ENCODE peak calls at places on chromosome 22, in four cellular contexts. S is brain microvascular endothelial cell, F is upper lobe of left lung, Z is fibroblast of lung. K is an unnamed sample.
A peak's percentile ranks its signal among the peaks of the same experiment; 100 is the strongest.

GRCh38 chr22:47012589-47013365 is 250.3 kb downstream of the TBC1D22A start:
- DNase-seq in S (peak; percentile 15), Z (peak; percentile 40), F (peak; percentile 50), K (peak; percentile 44)

GRCh38 chr22:47072642-47072967 is 310.2 kb downstream of the TBC1D22A start:
- DNase-seq in F (no peak), Z (no peak), S (no peak), K (no peak)

GRCh38 chr22:47157486-47158270 is 395.2 kb downstream of the TBC1D22A start:
- DNase-seq in F (no peak), Z (no peak), S (no peak), K (no peak)

GRCh38 chr22:41397143-41397811 is 15.5 kb downstream of the TEF start:
- DNase-seq in Z (no peak), F (no peak), S (no peak), K (no peak)

GRCh38 chr22:47043835-47044721 is 281.6 kb downstream of the TBC1D22A start:
- DNase-seq in Z (peak; percentile 46), S (no peak), F (peak; percentile 70), K (no peak)

GRCh38 chr22:50136431-50137047 is 34.0 kb upstream of the PANX2 start:
- DNase-seq in F (no peak), Z (peak; percentile 33), S (no peak), K (no peak)

GRCh38 chr22:50206599-50206998 is 5.8 kb downstream of the SELENOO start:
- DNase-seq in F (peak; percentile 89), S (peak; percentile 28), Z (peak; percentile 49), K (no peak)

GRCh38 chr22:24473278-24473677 is 21.9 kb upstream of the UPB1 start:
- DNase-seq in S (no peak), Z (no peak), F (no peak), K (no peak)

GRCh38 chr22:39486951-39487825 is 14.9 kb upstream of the MIEF1 start:
- DNase-seq in S (no peak), Z (no peak), F (no peak), K (no peak)

GRCh38 chr22:44353063-44353440 is 40.3 kb upstream of the SHISAL1 start:
- DNase-seq in Z (no peak), S (no peak), F (no peak), K (no peak)

GRCh38 chr22:20064545-20065262 is 15.3 kb upstream of the DGCR8 start:
- DNase-seq in F (no peak), S (no peak), Z (no peak), K (no peak)
- TF ChIP-seq CTCF in F (no peak), S (no peak), Z (no peak), K (no peak)

DNA sequence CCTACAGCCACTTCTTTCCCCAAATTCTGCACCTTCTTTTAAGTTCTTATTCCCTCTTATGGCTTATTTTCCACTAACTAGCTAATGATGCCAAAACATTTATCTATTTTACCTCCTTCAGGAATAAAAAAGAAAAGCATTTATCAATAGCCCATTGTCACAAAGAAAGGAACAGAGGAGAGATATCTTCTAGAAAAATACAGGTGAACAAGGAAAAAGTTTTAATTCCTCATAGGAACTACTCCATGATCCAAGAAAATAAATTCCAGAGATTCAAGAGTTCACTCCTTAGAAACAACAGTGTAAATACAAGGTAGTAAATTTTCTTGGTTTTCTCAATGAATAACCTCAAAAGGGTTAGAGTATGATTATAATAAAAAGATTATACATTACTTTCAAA is 52.6 kb upstream of the TOP3B start:
- DNase-seq in F (no peak), S (no peak), Z (no peak), K (no peak)
- H3K36me3 ChIP-seq in F (no peaks in the 10 kb centered on the region), S (no peaks in the 10 kb centered on the region), Z (no peaks in the 10 kb centered on the region), K (no peaks in the 10 kb centered on the region)

DNA sequence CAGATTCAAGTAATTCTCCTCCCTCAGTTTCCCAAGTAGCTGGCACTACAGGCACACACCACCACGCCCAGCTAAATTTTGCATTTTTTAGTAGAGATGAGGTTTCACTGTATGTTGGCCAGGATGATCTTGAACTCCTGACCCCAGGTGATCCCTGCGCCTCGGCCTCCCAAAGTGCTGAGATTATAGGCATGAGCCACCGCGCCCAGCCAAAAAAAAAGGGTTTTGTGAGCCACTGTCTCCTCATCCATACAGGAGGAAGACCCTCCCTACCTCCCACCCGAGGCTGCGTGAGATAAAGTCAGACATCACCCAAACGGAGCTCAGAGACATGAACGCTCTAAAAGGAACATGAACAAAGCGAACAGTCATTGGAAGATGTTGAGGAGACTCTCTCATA is 745.7 kb downstream of the BRD1 start:
- DNase-seq in Z (no peak), S (no peak), F (no peak), K (no peak)
- H3K27me3 ChIP-seq in Z (no peaks in the 10 kb centered on the region), S (no peaks in the 10 kb centered on the region), F (no peaks in the 10 kb centered on the region), K (no peaks in the 10 kb centered on the region)

GRCh38 chr22:27724706-27725105 is 76.8 kb downstream of the MN1 start:
- DNase-seq in S (no peak), F (no peak), Z (no peak), K (no peak)

GRCh38 chr22:27723708-27724107 is 77.8 kb downstream of the MN1 start:
- DNase-seq in F (no peak), Z (no peak), S (no peak), K (no peak)

GRCh38 chr22:27720860-27721259 is 80.7 kb downstream of the MN1 start:
- DNase-seq in Z (no peak), F (no peak), S (no peak), K (peak; percentile 40)

GRCh38 chr22:27724181-27724580 is 77.4 kb downstream of the MN1 start:
- DNase-seq in F (no peak), S (no peak), Z (no peak), K (no peak)

DNA sequence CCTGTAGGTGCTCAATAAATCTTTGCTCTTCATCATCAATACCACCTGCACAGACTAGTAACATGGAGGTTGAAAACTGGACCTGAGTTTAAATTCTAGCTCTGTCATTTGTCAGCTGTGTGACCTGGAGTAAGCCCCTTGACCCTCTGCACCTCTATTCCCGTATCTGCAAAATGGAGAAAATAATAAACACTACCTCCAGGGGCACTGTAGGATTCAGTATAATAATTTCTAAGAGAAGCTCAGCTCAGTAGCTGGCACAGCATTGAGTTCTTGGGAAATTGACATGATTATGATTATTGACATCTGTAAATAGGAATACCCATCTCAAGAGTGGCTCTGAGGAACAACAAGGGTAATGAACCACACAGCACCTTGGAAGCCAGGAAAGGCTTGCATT is 78.4 kb downstream of the MN1 start:
- DNase-seq in Z (no peak), F (no peak), S (no peak), K (peak; percentile 36)
- TF ChIP-seq CTCF in Z (no peak), F (no peak), S (no peak), K (peak; percentile 21)

GRCh38 chr22:19358703-19359553 is 67.4 kb upstream of the CLTCL1 start:
- DNase-seq in F (no peak), S (no peak), Z (no peak), K (no peak)
- H3K36me3 ChIP-seq in F (peaks cover 99% of the 10 kb centered on the region), S (peaks cover 84% of the 10 kb centered on the region), Z (peaks cover 29% of the 10 kb centered on the region), K (peaks cover 37% of the 10 kb centered on the region)

GRCh38 chr22:21013742-21014201 is 1.2 kb upstream of the P2RX6 start:
- DNase-seq in F (no peak), S (no peak), Z (no peak), K (no peak)
- H3K27me3 ChIP-seq in F (no peaks in the 10 kb centered on the region), S (no peaks in the 10 kb centered on the region), Z (no peaks in the 10 kb centered on the region), K (no peaks in the 10 kb centered on the region)

DNA sequence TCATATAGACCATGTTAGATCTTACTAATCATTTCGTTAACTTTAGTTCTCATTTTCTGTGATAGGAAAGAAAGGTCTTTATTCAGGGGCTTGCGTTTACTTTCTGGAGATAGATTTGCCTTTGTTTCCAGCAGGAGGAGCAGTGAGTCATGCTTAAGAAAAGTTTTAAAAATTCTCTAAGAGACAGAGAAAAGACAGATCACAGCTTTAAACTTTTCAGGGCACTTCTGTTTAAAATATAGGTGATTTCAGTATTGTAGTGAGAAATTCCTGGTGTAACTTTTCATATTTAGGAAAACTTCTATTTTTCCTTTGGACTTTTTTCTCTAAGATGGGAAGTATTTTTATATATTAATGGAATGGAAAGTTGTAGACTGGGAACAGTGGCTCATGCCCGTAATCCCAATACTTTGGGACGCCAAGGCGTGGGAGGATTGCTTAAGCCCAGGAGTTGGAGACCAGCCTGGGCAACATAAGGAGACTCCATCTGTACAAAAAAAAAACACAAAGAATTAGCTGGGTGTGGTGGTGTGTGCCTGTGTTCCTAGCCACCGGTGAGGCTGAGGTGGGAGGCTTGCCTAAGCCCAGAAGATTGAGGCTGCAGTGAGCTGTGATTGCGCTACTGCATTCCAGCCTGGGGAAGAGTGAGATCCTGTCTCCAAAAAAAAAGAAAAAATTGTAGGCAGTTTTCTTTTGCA is 60.3 kb downstream of the ATXN10 start:
- DNase-seq in S (no peak), F (peak; percentile 23), Z (peak; percentile 52), K (peak; percentile 53)
- TF ChIP-seq CTCF in S (peak; percentile 54), F (peak; percentile 40), Z (peak; percentile 63), K (peak; percentile 28)

GRCh38 chr22:42601879-42602465 is 12.7 kb downstream of the POLDIP3 start:
- DNase-seq in S (no peak), Z (no peak), F (no peak), K (no peak)

GRCh38 chr22:42595434-42595833 is 19.2 kb downstream of the POLDIP3 start:
- DNase-seq in F (no peak), Z (no peak), S (no peak), K (no peak)

GRCh38 chr22:42596863-42597530 is 17.7 kb downstream of the POLDIP3 start:
- DNase-seq in Z (no peak), S (no peak), F (no peak), K (no peak)

GRCh38 chr22:42591987-42592386 is 22.7 kb downstream of the POLDIP3 start:
- DNase-seq in Z (no peak), F (no peak), S (no peak), K (no peak)

GRCh38 chr22:42596376-42596775 is 18.3 kb downstream of the POLDIP3 start:
- DNase-seq in S (no peak), F (no peak), Z (no peak), K (no peak)
- H3K36me3 ChIP-seq in S (peaks cover 86% of the 10 kb centered on the region), F (peaks cover 100% of the 10 kb centered on the region), Z (peaks cover 25% of the 10 kb centered on the region), K (peaks cover 41% of the 10 kb centered on the region)

DNA sequence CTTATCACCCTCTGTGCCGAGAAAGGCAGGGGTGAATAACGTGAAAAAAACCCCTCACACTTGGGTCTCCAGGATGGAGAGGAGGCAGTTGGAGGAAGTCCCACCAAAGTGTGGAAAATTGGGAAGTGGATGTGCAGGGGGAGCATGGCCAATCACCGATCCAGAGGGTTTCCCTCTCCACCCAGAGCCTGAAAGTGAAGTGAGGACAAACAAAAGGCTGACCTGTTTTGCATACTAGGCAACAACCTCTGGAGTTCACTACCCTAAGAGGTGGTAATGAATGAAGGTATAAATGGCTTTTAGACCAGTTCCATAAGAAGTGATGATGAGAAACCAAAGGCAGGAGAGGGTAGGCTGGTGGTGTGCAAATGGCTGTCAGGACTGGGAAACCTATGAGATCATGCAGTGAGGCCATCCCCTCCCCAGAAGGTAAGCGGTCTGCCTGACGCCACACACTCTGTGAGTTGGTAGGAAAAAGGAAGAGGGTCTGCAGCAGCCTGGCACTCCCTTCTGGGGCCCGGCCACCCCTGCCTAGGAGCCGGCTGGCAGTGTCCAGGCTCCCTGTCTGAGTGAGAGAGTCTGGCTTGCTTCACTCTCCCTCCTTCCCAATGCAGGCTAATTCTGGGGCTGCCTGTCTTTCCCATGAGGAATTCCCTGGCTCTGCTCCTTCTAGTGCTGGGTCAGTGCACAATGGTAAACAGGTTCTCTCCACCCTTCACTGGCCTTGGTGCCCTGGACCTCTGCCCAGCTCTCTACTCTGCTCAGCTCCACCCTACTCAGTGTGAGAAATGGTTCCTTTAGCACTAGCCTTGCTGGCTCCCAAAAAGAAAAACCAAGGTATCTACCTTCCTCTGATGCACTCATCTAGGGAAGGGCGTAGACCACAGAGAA is 15.6 kb downstream of the TBC1D10A start:
- DNase-seq in Z (peak; percentile 87), S (no peak), F (peak; percentile 85), K (no peak)
- H3K27me3 ChIP-seq in Z (no peaks in the 10 kb centered on the region), S (no peaks in the 10 kb centered on the region), F (no peaks in the 10 kb centered on the region), K (no peaks in the 10 kb centered on the region)

K was measured in bronchial epithelial cell.